ENCODE peak calls at places on chromosomes 12 and 14, in four cellular contexts. Q is HepG2, R is Panc1, U is K562. S is an unnamed sample.

GRCh38 chr14:85531594-85532391 is 1.8 kb downstream of the FLRT2 start:
- DNase-seq in R (no peak), Q (no peak), U (no peak), S (no peak)

GRCh38 chr14:80996049-80996901 is 40.9 kb downstream of the TSHR start:
- DNase-seq in U (peak; percentile 25), Q (peak; percentile 66), R (peak; percentile 12), S (peak; percentile 66)

GRCh38 chr14:101601603-101602465 is 40.5 kb downstream of the DIO3 start:
- DNase-seq in R (no peak), U (no peak), Q (no peak), S (no peak)

GRCh38 chr12:125110641-125111360 is 45.6 kb downstream of the AACS start:
- DNase-seq in U (no peak), Q (no peak), R (no peak), S (no peak)

GRCh38 chr12:57909056-57909455 is 32.3 kb upstream of the ATP23 start:
- DNase-seq in R (no peak), U (no peak), Q (no peak), S (no peak)

GRCh38 chr14:57870686-57871457 is 5.0 kb upstream of the SLC35F4 start:
- DNase-seq in R (no peak), U (no peak), Q (no peak), S (no peak)

GRCh38 chr12:60201891-60202290 is 606.1 kb downstream of the SLC16A7 start:
- DNase-seq in Q (no peak), U (no peak), R (no peak), S (no peak)

GRCh38 chr12:19144985-19145384 is 15.5 kb downstream of the PLEKHA5 start:
- DNase-seq in U (no peak), R (no peak), Q (peak; percentile 58), S (no peak)

GRCh38 chr12:91113621-91114020 is 2.3 kb upstream of the LUM start:
- DNase-seq in U (no peak), R (no peak), Q (no peak), S (no peak)

GRCh38 chr12:5921027-5921909 is 23.8 kb downstream of the ANO2 start:
- DNase-seq in R (no peak), U (no peak), Q (no peak), S (no peak)

GRCh38 chr12:15939111-15939510 is 28.0 kb downstream of the DERA start:
- DNase-seq in U (no peak), Q (peak; percentile 2), R (no peak), S (no peak)

GRCh38 chr12:51424662-51425539 is at the start of gene SLC4A8:
- DNase-seq in R (no peak), U (peak; percentile 97), Q (peak; percentile 54), S (peak; percentile 57)

GRCh38 chr12:51434305-51434704 is 9.7 kb downstream of the SLC4A8 start:
- DNase-seq in Q (no peak), R (no peak), U (no peak), S (no peak)

GRCh38 chr12:51429705-51430104 is 5.1 kb downstream of the SLC4A8 start:
- DNase-seq in R (no peak), Q (no peak), U (no peak), S (no peak)

GRCh38 chr12:51428256-51428655 is 3.6 kb downstream of the SLC4A8 start:
- DNase-seq in Q (no peak), R (no peak), U (no peak), S (no peak)

GRCh38 chr12:51430196-51430895 is 5.7 kb downstream of the SLC4A8 start:
- DNase-seq in R (no peak), Q (peak; percentile 49), U (no peak), S (no peak)
- TF ChIP-seq TCF7L2 in R (no peak), Q (no peak), U (no peak), S (no peak)

DNA sequence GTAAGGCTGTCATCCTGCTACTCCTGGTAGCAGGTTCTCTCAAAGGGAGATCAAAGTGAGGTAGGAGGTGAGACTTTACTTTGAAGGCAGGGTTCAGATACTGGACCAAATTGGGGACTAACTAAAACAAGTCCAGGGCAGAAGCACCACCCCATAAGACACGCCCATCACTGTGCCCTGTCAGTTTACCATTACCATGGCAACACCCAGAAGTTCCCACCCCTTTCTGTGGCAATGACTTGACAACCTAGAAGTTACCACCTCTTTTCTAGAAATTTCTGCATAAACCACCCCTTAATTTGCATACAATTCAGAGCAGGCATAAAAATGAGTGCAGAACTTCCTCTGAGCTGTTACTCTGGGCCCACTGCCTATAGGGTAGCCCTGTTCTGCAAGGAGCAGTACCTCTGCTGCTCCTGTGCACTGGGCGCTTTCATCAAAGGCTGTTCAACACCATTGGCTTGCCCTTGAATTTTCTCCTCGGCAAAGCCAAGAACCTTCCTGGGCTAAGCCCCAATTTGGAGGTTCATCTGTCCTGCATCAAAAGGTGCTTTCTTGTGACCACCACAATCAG is 64.8 kb upstream of the MAX start:
- DNase-seq in Q (no peak), U (no peak), R (no peak), S (no peak)
- TF ChIP-seq TCF7L2 in Q (no peak), U (no peak), R (no peak), S (no peak)

GRCh38 chr12:26627335-26627734 is 205.7 kb downstream of the ITPR2 start:
- DNase-seq in Q (peak; percentile 64), R (no peak), U (no peak), S (no peak)
- TF ChIP-seq TCF7L2 in Q (no peak), R (no peak), U (no peak), S (no peak)

GRCh38 chr12:42893196-42893595 is 303.6 kb upstream of the PRICKLE1 start:
- DNase-seq in R (no peak), Q (no peak), U (no peak), S (no peak)
- TF ChIP-seq TCF7L2 in R (no peak), Q (no peak), U (no peak), S (no peak)

GRCh38 chr14:90759370-90760054 is 56.7 kb downstream of the TTC7B start:
- DNase-seq in Q (no peak), R (no peak), U (no peak), S (no peak)
- TF ChIP-seq TCF7L2 in Q (no peak), R (no peak), U (no peak), S (no peak)

DNA sequence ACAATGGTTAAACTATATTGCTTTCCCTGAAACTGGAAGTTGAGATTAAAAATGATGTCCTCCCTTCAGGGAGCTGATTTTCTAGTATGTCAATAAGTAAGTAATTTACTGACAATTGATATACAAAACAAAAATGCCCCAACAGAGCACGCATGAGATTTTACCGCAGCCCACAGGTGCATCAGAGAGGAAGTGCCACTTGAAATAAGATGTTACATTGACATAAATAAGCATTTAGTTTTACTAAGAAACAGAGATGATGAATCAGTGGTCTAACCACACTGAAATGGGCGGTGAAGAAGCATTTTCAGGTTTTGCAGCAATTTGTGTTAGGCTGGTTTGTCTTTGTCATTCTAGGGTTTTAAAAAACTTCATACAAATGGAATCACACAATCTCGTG is 8.8 kb upstream of the CLECL1 start:
- DNase-seq in Q (no peak), U (no peak), R (no peak), S (no peak)
- TF ChIP-seq TCF7L2 in Q (no peak), U (no peak), R (no peak), S (no peak)

DNA sequence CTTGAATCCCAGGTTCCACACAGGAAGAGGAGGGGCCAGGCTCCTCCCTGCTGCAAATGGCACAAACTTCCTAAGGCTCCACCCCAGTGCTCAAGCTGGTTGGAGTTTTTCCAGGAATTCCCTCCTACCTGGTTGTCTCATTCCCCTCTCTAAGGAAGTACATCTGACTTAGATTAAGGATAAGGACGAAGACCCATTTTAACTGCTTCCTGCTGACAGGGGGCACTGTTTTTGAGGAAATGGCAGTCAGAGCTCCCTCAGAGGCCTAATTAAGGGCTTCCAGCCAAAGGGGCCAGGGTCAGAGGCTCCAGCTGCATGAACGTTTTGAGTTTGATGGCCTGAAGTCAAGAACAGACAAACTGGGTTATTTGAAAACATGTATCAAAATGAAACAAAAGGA is 1084.7 kb downstream of the SLC6A15 start:
- DNase-seq in U (no peak), R (no peak), Q (no peak), S (no peak)
- TF ChIP-seq TCF7L2 in U (no peak), R (no peak), Q (no peak), S (no peak)

GRCh38 chr12:85568395-85569103 is 267.7 kb downstream of the RASSF9 start:
- DNase-seq in Q (peak; percentile 18), R (no peak), U (no peak), S (no peak)
- TF ChIP-seq TCF7L2 in Q (no peak), R (no peak), U (no peak), S (no peak)

DNA sequence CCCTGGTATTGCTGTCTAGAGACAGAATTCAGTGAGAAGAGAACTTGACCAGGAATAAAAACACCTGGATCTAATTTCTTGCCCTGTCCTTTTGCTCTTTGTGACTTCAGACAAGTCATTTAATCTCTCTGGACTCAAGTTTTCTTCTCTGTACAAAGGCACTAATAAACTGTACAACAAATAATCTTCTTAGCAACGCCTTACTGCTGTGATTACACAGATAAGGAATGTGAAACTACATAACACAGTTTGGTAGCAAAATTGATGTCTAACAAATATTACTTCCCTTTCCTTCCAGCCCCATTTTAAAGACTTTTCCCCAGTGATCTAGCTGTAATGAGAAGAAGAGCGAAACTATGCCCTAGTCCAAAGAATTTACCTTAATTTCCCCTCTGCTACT is 69.3 kb downstream of the BCAT1 start:
- DNase-seq in R (no peak), U (no peak), Q (no peak), S (no peak)
- TF ChIP-seq TCF7L2 in R (no peak), U (no peak), Q (no peak), S (no peak)

DNA sequence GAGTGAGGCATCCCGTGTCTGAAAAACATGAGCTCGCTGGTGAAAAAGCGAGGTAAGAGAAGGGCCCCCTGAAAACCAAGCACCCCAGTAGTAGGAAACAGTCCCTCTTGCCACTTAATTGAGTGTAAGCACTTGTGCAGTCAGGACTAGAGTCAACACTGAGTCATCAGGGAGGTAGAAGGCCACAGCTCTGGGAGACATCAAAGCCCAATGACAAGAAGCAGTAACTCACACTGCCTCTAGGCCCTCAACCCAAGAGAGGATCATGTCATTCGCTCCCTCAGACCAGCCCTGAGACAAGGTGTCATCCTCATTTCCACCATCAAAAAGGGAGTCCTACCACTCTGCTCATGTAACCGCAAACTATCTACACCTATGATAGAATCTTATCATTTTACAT is 17.8 kb downstream of the POMT2 start:
- DNase-seq in U (peak; percentile 25), R (no peak), Q (peak; percentile 90), S (peak; percentile 65)
- TF ChIP-seq TCF7L2 in U (no peak), R (peak; percentile 42), Q (no peak), S (peak; percentile 90)

S was measured in HCT116.